ENCODE peak calls at places on chromosomes 16 and 17, in five cellular contexts. One of them, this sample, is unnamed. For H3K27me3, the result is how much of the 10 kb centered on the place peaks cover.

GRCh38 chr16:48115299-48115698 is 40.5 kb downstream of the ABCC12 start:
- DNase-seq in H1: no peak
- DNase-seq in effector memory CD4-positive, alpha-beta T cell: no peak
- DNase-seq in IMR-90: no peak
- DNase-seq in fibroblast of lung: no peak
- DNase-seq in this sample: no peak

GRCh38 chr16:15729152-15729551 is 79.1 kb downstream of the NDE1 start:
- DNase-seq in IMR-90: no peak
- DNase-seq in H1: no peak
- DNase-seq in fibroblast of lung: no peak
- DNase-seq in effector memory CD4-positive, alpha-beta T cell: no peak
- DNase-seq in this sample: no peak

GRCh38 chr17:65552214-65552613 is 9.2 kb downstream of the AXIN2 start:
- DNase-seq in effector memory CD4-positive, alpha-beta T cell: no peak
- DNase-seq in H1: no peak
- DNase-seq in fibroblast of lung: no peak
- DNase-seq in IMR-90: no peak
- DNase-seq in this sample: no peak

GRCh38 chr16:77943770-77944169 is 78.6 kb upstream of the CLEC3A start:
- DNase-seq in effector memory CD4-positive, alpha-beta T cell: no peak
- DNase-seq in fibroblast of lung: no peak
- DNase-seq in IMR-90: no peak
- DNase-seq in H1: no peak
- DNase-seq in this sample: no peak

GRCh38 chr16:79190542-79190941 is 410.0 kb downstream of the MAF start:
- DNase-seq in H1: no peak
- DNase-seq in IMR-90: no peak
- DNase-seq in effector memory CD4-positive, alpha-beta T cell: no peak
- DNase-seq in fibroblast of lung: no peak
- DNase-seq in this sample: no peak

GRCh38 chr17:39946551-39947330 is 16.1 kb upstream of the GSDMA start:
- DNase-seq in fibroblast of lung: no peak
- DNase-seq in effector memory CD4-positive, alpha-beta T cell: no peak
- DNase-seq in H1: no peak
- DNase-seq in IMR-90: no peak
- DNase-seq in this sample: no peak

GRCh38 chr17:65588194-65588808 is 26.9 kb upstream of the AXIN2 start:
- DNase-seq in IMR-90: no peak
- DNase-seq in effector memory CD4-positive, alpha-beta T cell: no peak
- DNase-seq in fibroblast of lung: peak
- DNase-seq in H1: no peak
- DNase-seq in this sample: no peak

GRCh38 chr16:68235105-68235881 is 634 bp downstream of the ESRP2 start:
- DNase-seq in H1: no peak
- DNase-seq in IMR-90: no peak
- DNase-seq in fibroblast of lung: no peak
- DNase-seq in effector memory CD4-positive, alpha-beta T cell: no peak
- DNase-seq in this sample: peak

GRCh38 chr17:76239538-76240274 is 587 bp downstream of the RNF157 start:
- DNase-seq in H1: no peak
- DNase-seq in effector memory CD4-positive, alpha-beta T cell: no peak
- DNase-seq in IMR-90: no peak
- DNase-seq in fibroblast of lung: no peak
- DNase-seq in this sample: no peak

GRCh38 chr17:39401412-39402278 is at the start of gene FBXL20:
- DNase-seq in effector memory CD4-positive, alpha-beta T cell: peak
- DNase-seq in H1: peak
- DNase-seq in IMR-90: peak
- DNase-seq in fibroblast of lung: peak
- DNase-seq in this sample: peak

GRCh38 chr17:76504117-76504516 is 2.9 kb upstream of the RHBDF2 start:
- DNase-seq in effector memory CD4-positive, alpha-beta T cell: no peak
- DNase-seq in H1: no peak
- DNase-seq in IMR-90: no peak
- DNase-seq in fibroblast of lung: no peak
- DNase-seq in this sample: no peak

GRCh38 chr17:41540921-41541625 is 13.0 kb upstream of the KRT19 start:
- DNase-seq in IMR-90: peak
- DNase-seq in fibroblast of lung: no peak
- DNase-seq in H1: no peak
- DNase-seq in effector memory CD4-positive, alpha-beta T cell: no peak
- DNase-seq in this sample: peak

GRCh38 chr17:19254651-19255050 is 17.5 kb downstream of the EPN2 start:
- DNase-seq in fibroblast of lung: no peak
- DNase-seq in H1: no peak
- DNase-seq in effector memory CD4-positive, alpha-beta T cell: no peak
- DNase-seq in IMR-90: no peak
- DNase-seq in this sample: no peak

GRCh38 chr16:4089251-4089810 is 26.9 kb downstream of the ADCY9 start:
- DNase-seq in fibroblast of lung: no peak
- DNase-seq in effector memory CD4-positive, alpha-beta T cell: no peak
- DNase-seq in H1: no peak
- DNase-seq in IMR-90: peak
- DNase-seq in this sample: no peak

GRCh38 chr17:68248199-68248825 is 469 bp downstream of the AMZ2 start:
- DNase-seq in fibroblast of lung: peak
- DNase-seq in IMR-90: peak
- DNase-seq in effector memory CD4-positive, alpha-beta T cell: peak
- DNase-seq in H1: no peak
- DNase-seq in this sample: no peak

GRCh38 chr16:10828851-10829331 is 10.3 kb upstream of the TVP23A start:
- DNase-seq in fibroblast of lung: peak
- DNase-seq in H1: no peak
- DNase-seq in effector memory CD4-positive, alpha-beta T cell: no peak
- DNase-seq in IMR-90: peak
- DNase-seq in this sample: no peak

GRCh38 chr17:56184650-56185049 is 31.4 kb downstream of the ANKFN1 start:
- DNase-seq in H1: no peak
- DNase-seq in effector memory CD4-positive, alpha-beta T cell: no peak
- DNase-seq in IMR-90: no peak
- DNase-seq in fibroblast of lung: no peak
- DNase-seq in this sample: no peak

GRCh38 chr17:64039106-64039400 is 18.6 kb upstream of the ICAM2 start:
- DNase-seq in H1: no peak
- DNase-seq in fibroblast of lung: no peak
- DNase-seq in IMR-90: no peak
- DNase-seq in effector memory CD4-positive, alpha-beta T cell: no peak
- DNase-seq in this sample: no peak

GRCh38 chr16:57764006-57764340 is 28.4 kb downstream of the KATNB1 start:
- DNase-seq in IMR-90: no peak
- DNase-seq in effector memory CD4-positive, alpha-beta T cell: no peak
- DNase-seq in fibroblast of lung: no peak
- DNase-seq in H1: no peak
- DNase-seq in this sample: no peak

GRCh38 chr16:79644977-79645667 is 44.6 kb upstream of the MAF start:
- DNase-seq in fibroblast of lung: peak
- DNase-seq in effector memory CD4-positive, alpha-beta T cell: no peak
- DNase-seq in IMR-90: no peak
- DNase-seq in H1: no peak
- DNase-seq in this sample: no peak

GRCh38 chr16:81560979-81561657 is 116.5 kb downstream of the CMIP start:
- DNase-seq in effector memory CD4-positive, alpha-beta T cell: no peak
- DNase-seq in fibroblast of lung: peak
- DNase-seq in IMR-90: peak
- DNase-seq in H1: no peak
- DNase-seq in this sample: no peak

GRCh38 chr16:67775273-67775672 is 31.1 kb downstream of the RANBP10 start:
- DNase-seq in effector memory CD4-positive, alpha-beta T cell: no peak
- DNase-seq in H1: no peak
- DNase-seq in fibroblast of lung: no peak
- DNase-seq in IMR-90: no peak
- DNase-seq in this sample: no peak

GRCh38 chr17:4304417-4305027 is 40.7 kb upstream of the ANKFY1 start:
- DNase-seq in H1: no peak
- DNase-seq in fibroblast of lung: no peak
- DNase-seq in IMR-90: peak
- DNase-seq in effector memory CD4-positive, alpha-beta T cell: peak
- DNase-seq in this sample: peak

GRCh38 chr17:78591263-78591671 is 14.1 kb upstream of the DNAH17 start:
- DNase-seq in effector memory CD4-positive, alpha-beta T cell: no peak
- DNase-seq in fibroblast of lung: no peak
- DNase-seq in IMR-90: no peak
- DNase-seq in H1: no peak
- DNase-seq in this sample: no peak

GRCh38 chr17:37849617-37849972 is 74.6 kb upstream of the TBC1D3K start:
- DNase-seq in effector memory CD4-positive, alpha-beta T cell: no peak
- DNase-seq in IMR-90: no peak
- DNase-seq in fibroblast of lung: no peak
- DNase-seq in H1: no peak
- DNase-seq in this sample: no peak

GRCh38 chr17:83077411-83077810 is 2.0 kb upstream of the METRNL start:
- DNase-seq in IMR-90: no peak
- DNase-seq in effector memory CD4-positive, alpha-beta T cell: no peak
- DNase-seq in H1: no peak
- DNase-seq in fibroblast of lung: no peak
- DNase-seq in this sample: no peak
- H3K27me3 ChIP-seq in IMR-90: under half
- H3K27me3 ChIP-seq in effector memory CD4-positive, alpha-beta T cell: under half
- H3K27me3 ChIP-seq in H1: under half
- H3K27me3 ChIP-seq in fibroblast of lung: under half
- H3K27me3 ChIP-seq in this sample: under half

GRCh38 chr17:8073627-8074485 is 13.7 kb downstream of the ALOX12B start:
- DNase-seq in fibroblast of lung: peak
- DNase-seq in IMR-90: peak
- DNase-seq in effector memory CD4-positive, alpha-beta T cell: peak
- DNase-seq in H1: no peak
- DNase-seq in this sample: peak

GRCh38 chr17:8072727-8073461 is 14.6 kb downstream of the ALOX12B start:
- DNase-seq in fibroblast of lung: no peak
- DNase-seq in H1: no peak
- DNase-seq in effector memory CD4-positive, alpha-beta T cell: no peak
- DNase-seq in IMR-90: no peak
- DNase-seq in this sample: no peak

GRCh38 chr17:8075574-8076342 is 11.8 kb downstream of the ALOX12B start:
- DNase-seq in effector memory CD4-positive, alpha-beta T cell: no peak
- DNase-seq in IMR-90: no peak
- DNase-seq in fibroblast of lung: no peak
- DNase-seq in H1: no peak
- DNase-seq in this sample: no peak

GRCh38 chr17:8076502-8077266 is 10.8 kb downstream of the ALOX12B start:
- DNase-seq in effector memory CD4-positive, alpha-beta T cell: no peak
- DNase-seq in fibroblast of lung: no peak
- DNase-seq in IMR-90: no peak
- DNase-seq in H1: no peak
- DNase-seq in this sample: no peak

DNA sequence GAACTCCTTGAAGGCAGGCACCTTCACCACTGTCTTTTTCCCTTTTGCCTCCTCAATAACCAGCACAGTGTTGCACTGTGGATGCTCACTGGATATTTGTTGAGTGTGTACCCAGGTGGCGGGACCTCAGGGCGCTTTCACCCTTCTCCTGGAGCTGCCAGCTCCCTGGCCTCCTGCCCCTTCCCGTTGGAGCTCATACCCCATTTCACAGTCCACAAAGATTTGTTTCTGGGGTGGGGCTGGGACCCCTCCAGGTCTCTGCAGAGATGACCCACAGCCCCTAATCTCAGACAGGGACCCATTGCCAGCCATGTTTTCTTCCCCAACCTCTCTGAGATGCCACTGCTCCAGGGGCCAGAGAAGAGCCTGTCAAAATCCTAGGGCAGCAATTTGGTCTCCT is 12.4 kb downstream of the ALOX12B start:
- DNase-seq in fibroblast of lung: no peak
- DNase-seq in H1: no peak
- DNase-seq in effector memory CD4-positive, alpha-beta T cell: no peak
- DNase-seq in IMR-90: no peak
- DNase-seq in this sample: no peak
- H3K27me3 ChIP-seq in fibroblast of lung: half or more
- H3K27me3 ChIP-seq in H1: under half
- H3K27me3 ChIP-seq in effector memory CD4-positive, alpha-beta T cell: under half
- H3K27me3 ChIP-seq in IMR-90: half or more
- H3K27me3 ChIP-seq in this sample: under half

DNA sequence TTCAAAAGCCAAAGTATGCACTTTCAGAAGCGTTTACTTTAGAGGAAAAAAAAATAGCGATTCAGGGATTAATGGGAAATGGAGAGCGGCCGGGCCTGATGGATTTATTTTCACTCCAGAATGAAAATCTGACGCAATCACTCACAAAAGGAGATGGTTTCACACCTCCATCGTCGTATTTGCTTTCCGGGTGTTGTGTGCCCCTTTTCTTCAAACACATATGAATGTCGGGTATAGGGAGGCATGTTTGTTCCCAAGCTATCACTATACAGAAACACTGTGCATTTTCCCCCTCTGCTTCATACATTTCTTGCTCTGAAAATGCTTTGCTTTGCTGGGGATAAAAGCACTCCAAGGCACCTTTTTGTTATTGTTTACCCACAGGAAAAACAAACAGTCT is 562.2 kb upstream of the ZFHX3 start:
- DNase-seq in H1: no peak
- DNase-seq in fibroblast of lung: no peak
- DNase-seq in IMR-90: no peak
- DNase-seq in effector memory CD4-positive, alpha-beta T cell: no peak
- DNase-seq in this sample: no peak
- H3K27me3 ChIP-seq in H1: under half
- H3K27me3 ChIP-seq in fibroblast of lung: under half
- H3K27me3 ChIP-seq in IMR-90: under half
- H3K27me3 ChIP-seq in effector memory CD4-positive, alpha-beta T cell: under half
- H3K27me3 ChIP-seq in this sample: under half

DNA sequence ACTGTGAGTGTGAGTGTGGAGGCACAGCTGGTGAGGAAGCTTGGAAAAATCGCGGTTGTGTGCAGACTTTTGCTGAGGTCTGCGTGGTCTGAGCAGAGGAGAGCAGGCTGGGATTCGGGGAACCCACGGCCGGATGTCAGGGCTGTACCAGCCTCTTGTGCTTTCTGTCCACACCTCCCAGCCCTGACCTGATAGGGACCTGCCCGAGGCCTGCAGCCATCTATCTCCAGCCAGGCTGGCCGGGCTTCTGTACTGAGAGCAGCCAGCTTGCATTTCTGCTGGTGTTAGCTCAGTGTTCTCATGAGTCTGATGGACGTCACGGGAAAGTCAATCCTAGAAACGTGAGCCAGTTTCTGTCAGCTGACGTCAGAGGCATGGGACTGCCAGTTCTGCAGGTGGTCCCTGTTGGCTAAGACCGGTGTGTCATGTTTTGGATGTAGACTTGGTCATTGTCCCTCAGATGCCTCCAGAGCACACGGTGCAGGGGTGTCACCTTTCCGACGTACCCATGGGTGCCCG is 72.8 kb upstream of the ZNF750 start:
- DNase-seq in IMR-90: no peak
- DNase-seq in fibroblast of lung: no peak
- DNase-seq in H1: no peak
- DNase-seq in effector memory CD4-positive, alpha-beta T cell: no peak
- DNase-seq in this sample: no peak
- H3K27me3 ChIP-seq in IMR-90: under half
- H3K27me3 ChIP-seq in fibroblast of lung: under half
- H3K27me3 ChIP-seq in H1: under half
- H3K27me3 ChIP-seq in effector memory CD4-positive, alpha-beta T cell: under half
- H3K27me3 ChIP-seq in this sample: under half

GRCh38 chr16:1101133-1101532 is 5.1 kb upstream of the C1QTNF8 start:
- DNase-seq in IMR-90: no peak
- DNase-seq in H1: no peak
- DNase-seq in fibroblast of lung: no peak
- DNase-seq in effector memory CD4-positive, alpha-beta T cell: no peak
- DNase-seq in this sample: no peak
- H3K27me3 ChIP-seq in IMR-90: under half
- H3K27me3 ChIP-seq in H1: under half
- H3K27me3 ChIP-seq in fibroblast of lung: under half
- H3K27me3 ChIP-seq in effector memory CD4-positive, alpha-beta T cell: under half
- H3K27me3 ChIP-seq in this sample: under half